ENCODE peak calls at places on chromosome 22, in seven cellular contexts. One of them, this sample, is unnamed.

GRCh38 chr22:49289822-49290221 is 537.9 kb downstream of the BRD1 start:
- DNase-seq in SK-N-SH: no peak
- DNase-seq in HepG2: no peak
- DNase-seq in K562: no peak
- DNase-seq in GM12878: no peak
- DNase-seq in H1: no peak
- DNase-seq in GM12891: no peak
- DNase-seq in this sample: no peak

GRCh38 chr22:41290262-41291221 is 4.6 kb upstream of the RANGAP1 start:
- DNase-seq in SK-N-SH: no peak
- DNase-seq in HepG2: peak; percentile 64
- DNase-seq in K562: no peak
- DNase-seq in GM12878: no peak
- DNase-seq in H1: no peak
- DNase-seq in GM12891: no peak
- DNase-seq in this sample: no peak

GRCh38 chr22:44884968-44885805 is 124.6 kb downstream of the PHF21B start:
- DNase-seq in SK-N-SH: no peak
- DNase-seq in HepG2: peak; percentile 18
- DNase-seq in K562: no peak
- DNase-seq in GM12878: no peak
- DNase-seq in H1: no peak
- DNase-seq in GM12891: no peak
- DNase-seq in this sample: no peak

GRCh38 chr22:20741634-20742581 is 32.0 kb upstream of the SERPIND1 start:
- DNase-seq in SK-N-SH: peak; percentile 66
- DNase-seq in HepG2: peak; percentile 44
- DNase-seq in K562: peak; percentile 91
- DNase-seq in GM12878: no peak
- DNase-seq in H1: no peak
- DNase-seq in GM12891: no peak
- DNase-seq in this sample: no peak

GRCh38 chr22:48957987-48958321 is 869.7 kb downstream of the BRD1 start:
- DNase-seq in SK-N-SH: no peak
- DNase-seq in HepG2: no peak
- DNase-seq in K562: no peak
- DNase-seq in GM12878: no peak
- DNase-seq in H1: no peak
- DNase-seq in GM12891: no peak
- DNase-seq in this sample: no peak

GRCh38 chr22:21651521-21652009 is 9.5 kb downstream of the SDF2L1 start:
- DNase-seq in SK-N-SH: peak; percentile 71
- DNase-seq in HepG2: no peak
- DNase-seq in K562: no peak
- DNase-seq in GM12878: no peak
- DNase-seq in H1: no peak
- DNase-seq in GM12891: no peak
- DNase-seq in this sample: no peak

GRCh38 chr22:39526736-39527171 is 5.8 kb downstream of the RPS19BP1 start:
- DNase-seq in SK-N-SH: no peak
- DNase-seq in HepG2: no peak
- DNase-seq in K562: no peak
- DNase-seq in GM12878: no peak
- DNase-seq in H1: no peak
- DNase-seq in GM12891: no peak
- DNase-seq in this sample: no peak

GRCh38 chr22:35966314-35967045 is 62.1 kb downstream of the RBFOX2 start:
- DNase-seq in SK-N-SH: no peak
- DNase-seq in HepG2: no peak
- DNase-seq in K562: no peak
- DNase-seq in GM12878: no peak
- DNase-seq in H1: no peak
- DNase-seq in GM12891: no peak
- DNase-seq in this sample: no peak

GRCh38 chr22:35973388-35973787 is 55.2 kb downstream of the RBFOX2 start:
- DNase-seq in SK-N-SH: no peak
- DNase-seq in HepG2: no peak
- DNase-seq in K562: no peak
- DNase-seq in GM12878: no peak
- DNase-seq in H1: no peak
- DNase-seq in GM12891: no peak
- DNase-seq in this sample: no peak

GRCh38 chr22:17853066-17853465 is 78.8 kb upstream of the BID start:
- DNase-seq in SK-N-SH: no peak
- DNase-seq in HepG2: no peak
- DNase-seq in K562: no peak
- DNase-seq in GM12878: no peak
- DNase-seq in H1: no peak
- DNase-seq in GM12891: no peak
- DNase-seq in this sample: no peak

GRCh38 chr22:39244496-39245129 is at the start of gene PDGFB:
- DNase-seq in SK-N-SH: no peak
- DNase-seq in HepG2: no peak
- DNase-seq in K562: peak; percentile 42
- DNase-seq in GM12878: no peak
- DNase-seq in H1: no peak
- DNase-seq in GM12891: no peak
- DNase-seq in this sample: no peak

GRCh38 chr22:50630376-50630775 is 2.4 kb upstream of the ARSA start:
- DNase-seq in SK-N-SH: no peak
- DNase-seq in HepG2: no peak
- DNase-seq in K562: no peak
- DNase-seq in GM12878: no peak
- DNase-seq in H1: no peak
- DNase-seq in GM12891: no peak
- DNase-seq in this sample: no peak

GRCh38 chr22:39182478-39183030 is 30.1 kb upstream of the CBX7 start:
- DNase-seq in SK-N-SH: no peak
- DNase-seq in HepG2: no peak
- DNase-seq in K562: no peak
- DNase-seq in GM12878: no peak
- DNase-seq in H1: no peak
- DNase-seq in GM12891: no peak
- DNase-seq in this sample: no peak

GRCh38 chr22:40635940-40636379 is 559 bp downstream of the MRTFA start:
- DNase-seq in SK-N-SH: no peak
- DNase-seq in HepG2: no peak
- DNase-seq in K562: no peak
- DNase-seq in GM12878: no peak
- DNase-seq in H1: no peak
- DNase-seq in GM12891: no peak
- DNase-seq in this sample: no peak

GRCh38 chr22:27783436-27784098 is 18.0 kb downstream of the MN1 start:
- DNase-seq in SK-N-SH: no peak
- DNase-seq in HepG2: no peak
- DNase-seq in K562: no peak
- DNase-seq in GM12878: no peak
- DNase-seq in H1: no peak
- DNase-seq in GM12891: no peak
- DNase-seq in this sample: no peak

GRCh38 chr22:49351761-49352221 is 475.9 kb downstream of the BRD1 start:
- DNase-seq in SK-N-SH: peak; percentile 8
- DNase-seq in HepG2: no peak
- DNase-seq in K562: no peak
- DNase-seq in GM12878: no peak
- DNase-seq in H1: no peak
- DNase-seq in GM12891: no peak
- DNase-seq in this sample: no peak

GRCh38 chr22:16914006-16914405 is 88.8 kb upstream of the XKR3 start:
- DNase-seq in SK-N-SH: no peak
- DNase-seq in HepG2: no peak
- DNase-seq in K562: no peak
- DNase-seq in GM12878: no peak
- DNase-seq in H1: no peak
- DNase-seq in GM12891: no peak
- DNase-seq in this sample: no peak

GRCh38 chr22:22210375-22210774 is 34.2 kb upstream of the VPREB1 start:
- DNase-seq in SK-N-SH: no peak
- DNase-seq in HepG2: no peak
- DNase-seq in K562: no peak
- DNase-seq in GM12878: no peak
- DNase-seq in H1: no peak
- DNase-seq in GM12891: no peak
- DNase-seq in this sample: no peak

GRCh38 chr22:41963453-41964105 is 5.7 kb upstream of the SEPTIN3 start:
- DNase-seq in SK-N-SH: no peak
- DNase-seq in HepG2: no peak
- DNase-seq in K562: no peak
- DNase-seq in GM12878: no peak
- DNase-seq in H1: no peak
- DNase-seq in GM12891: no peak
- DNase-seq in this sample: no peak

GRCh38 chr22:50294319-50294656 is 13.2 kb downstream of the PLXNB2 start:
- DNase-seq in SK-N-SH: no peak
- DNase-seq in HepG2: no peak
- DNase-seq in K562: no peak
- DNase-seq in GM12878: no peak
- DNase-seq in H1: no peak
- DNase-seq in GM12891: no peak
- DNase-seq in this sample: no peak

GRCh38 chr22:27685971-27686370 is 115.6 kb downstream of the MN1 start:
- DNase-seq in SK-N-SH: no peak
- DNase-seq in HepG2: no peak
- DNase-seq in K562: no peak
- DNase-seq in GM12878: no peak
- DNase-seq in H1: no peak
- DNase-seq in GM12891: no peak
- DNase-seq in this sample: no peak

DNA sequence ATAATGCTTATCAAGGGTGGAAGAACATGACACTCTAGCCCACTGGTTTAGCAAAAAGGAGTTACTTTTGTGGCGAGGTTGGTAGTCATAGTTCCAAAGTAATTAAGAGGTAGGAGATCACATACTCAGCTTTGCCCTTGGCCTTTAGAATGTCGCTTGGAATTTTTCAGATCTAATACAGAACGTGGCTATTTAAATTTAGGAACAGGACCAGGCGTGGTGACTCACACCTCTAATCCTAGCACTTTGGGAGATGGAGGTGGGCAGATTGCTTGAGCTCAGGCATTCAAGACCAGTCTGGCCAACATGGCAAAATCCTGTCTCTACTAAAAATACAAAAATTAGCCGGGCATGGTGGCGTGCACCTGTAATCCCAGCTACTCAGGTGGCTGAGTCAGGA is 26.1 kb upstream of the ZNRF3 start:
- DNase-seq in SK-N-SH: no peak
- DNase-seq in HepG2: no peak
- DNase-seq in K562: no peak
- DNase-seq in GM12878: no peak
- DNase-seq in H1: no peak
- DNase-seq in GM12891: no peak
- DNase-seq in this sample: no peak
- TF ChIP-seq TAF1 in SK-N-SH: no peak
- TF ChIP-seq TAF1 in HepG2: no peak
- TF ChIP-seq TAF1 in K562: no peak
- TF ChIP-seq TAF1 in GM12878: no peak
- TF ChIP-seq TAF1 in H1: no peak
- TF ChIP-seq TAF1 in GM12891: no peak
- TF ChIP-seq TAF1 in this sample: no peak

DNA sequence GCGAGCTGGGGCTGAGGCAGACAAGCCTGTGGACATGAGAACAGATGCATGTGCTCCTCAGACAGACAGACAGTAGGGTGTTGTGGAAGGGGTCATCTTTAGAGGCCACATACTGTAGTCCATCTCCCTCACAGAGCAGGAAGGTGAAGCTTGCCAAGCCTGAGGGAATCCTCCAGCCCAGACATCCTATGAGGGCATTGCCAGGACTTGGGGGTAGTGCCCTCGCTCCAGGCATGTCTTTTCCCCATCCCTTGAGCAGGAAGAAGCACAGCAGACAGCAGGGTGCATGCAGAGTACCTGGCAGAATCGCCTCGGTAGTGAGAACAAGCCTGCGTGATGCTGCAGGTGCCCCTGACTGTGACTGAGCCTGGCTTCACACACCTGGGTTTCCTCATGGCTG is 66.5 kb upstream of the CLDN5 start:
- DNase-seq in SK-N-SH: no peak
- DNase-seq in HepG2: no peak
- DNase-seq in K562: peak; percentile 24
- DNase-seq in GM12878: no peak
- DNase-seq in H1: no peak
- DNase-seq in GM12891: no peak
- DNase-seq in this sample: no peak
- TF ChIP-seq TAF1 in SK-N-SH: no peak
- TF ChIP-seq TAF1 in HepG2: no peak
- TF ChIP-seq TAF1 in K562: no peak
- TF ChIP-seq TAF1 in GM12878: no peak
- TF ChIP-seq TAF1 in H1: no peak
- TF ChIP-seq TAF1 in GM12891: no peak
- TF ChIP-seq TAF1 in this sample: no peak

GRCh38 chr22:29716814-29717213 is 3.0 kb upstream of the CABP7 start:
- DNase-seq in SK-N-SH: no peak
- DNase-seq in HepG2: peak; percentile 84
- DNase-seq in K562: peak; percentile 64
- DNase-seq in GM12878: no peak
- DNase-seq in H1: no peak
- DNase-seq in GM12891: no peak
- DNase-seq in this sample: no peak

GRCh38 chr22:29718949-29719893 is 582 bp upstream of the CABP7 start:
- DNase-seq in SK-N-SH: peak; percentile 72
- DNase-seq in HepG2: no peak
- DNase-seq in K562: no peak
- DNase-seq in GM12878: no peak
- DNase-seq in H1: no peak
- DNase-seq in GM12891: no peak
- DNase-seq in this sample: no peak

GRCh38 chr22:29719894-29720645 is at the start of gene CABP7:
- DNase-seq in SK-N-SH: peak; percentile 79
- DNase-seq in HepG2: no peak
- DNase-seq in K562: peak; percentile 44
- DNase-seq in GM12878: no peak
- DNase-seq in H1: no peak
- DNase-seq in GM12891: no peak
- DNase-seq in this sample: no peak

GRCh38 chr22:29715705-29716104 is 4.1 kb upstream of the CABP7 start:
- DNase-seq in SK-N-SH: no peak
- DNase-seq in HepG2: no peak
- DNase-seq in K562: no peak
- DNase-seq in GM12878: no peak
- DNase-seq in H1: no peak
- DNase-seq in GM12891: no peak
- DNase-seq in this sample: no peak

GRCh38 chr22:29717789-29718188 is 2.0 kb upstream of the CABP7 start:
- DNase-seq in SK-N-SH: no peak
- DNase-seq in HepG2: no peak
- DNase-seq in K562: no peak
- DNase-seq in GM12878: no peak
- DNase-seq in H1: no peak
- DNase-seq in GM12891: no peak
- DNase-seq in this sample: no peak
- TF ChIP-seq TAF1 in SK-N-SH: no peak
- TF ChIP-seq TAF1 in HepG2: no peak
- TF ChIP-seq TAF1 in K562: no peak
- TF ChIP-seq TAF1 in GM12878: no peak
- TF ChIP-seq TAF1 in H1: no peak
- TF ChIP-seq TAF1 in GM12891: no peak
- TF ChIP-seq TAF1 in this sample: no peak

DNA sequence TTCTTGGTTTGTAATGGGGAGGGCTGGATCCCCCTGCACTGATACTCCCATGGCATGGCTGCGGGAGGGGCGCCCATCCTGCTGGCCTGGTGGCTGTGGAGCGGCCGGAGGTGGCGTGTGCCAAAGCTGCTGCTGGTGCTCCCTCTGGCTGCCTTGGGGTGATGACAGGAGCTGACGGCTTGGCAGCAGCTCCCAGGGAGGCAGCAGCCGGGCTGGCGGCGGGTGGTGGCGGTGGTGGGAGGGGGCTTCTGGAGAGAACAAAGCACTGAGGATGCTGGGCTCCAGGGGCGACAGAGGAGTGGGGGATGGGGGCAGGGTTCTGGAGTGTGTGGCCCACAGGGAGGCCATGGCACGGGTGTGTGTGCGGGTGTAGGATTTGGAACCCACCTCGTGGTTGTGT is 11.4 kb upstream of the MPPED1 start:
- DNase-seq in SK-N-SH: no peak
- DNase-seq in HepG2: no peak
- DNase-seq in K562: no peak
- DNase-seq in GM12878: no peak
- DNase-seq in H1: no peak
- DNase-seq in GM12891: no peak
- DNase-seq in this sample: no peak
- TF ChIP-seq TAF1 in SK-N-SH: no peak
- TF ChIP-seq TAF1 in HepG2: no peak
- TF ChIP-seq TAF1 in K562: no peak
- TF ChIP-seq TAF1 in GM12878: no peak
- TF ChIP-seq TAF1 in H1: no peak
- TF ChIP-seq TAF1 in GM12891: no peak
- TF ChIP-seq TAF1 in this sample: no peak